ENCODE peak calls at places on chromosomes 16 and 17, in ten cellular contexts. E is testis, Z is progenitor cell of endocrine pancreas, S is foreskin fibroblast, Q is glutamatergic neuron, V is osteocyte, L is fibroblast of pulmonary artery, O is ascending aorta, P is cardiac fibroblast, M is cardiac muscle cell. K is an unnamed sample.

GRCh38 chr17:60006160-60006559 is 41.6 kb upstream of the RNFT1 start:
- DNase-seq in V (no peak), P (no peak), Q (no peak), L (no peak), M (no peak), E (no peak), S (no peak), Z (no peak), O (no peak), K (no peak)

GRCh38 chr17:63358111-63358839 is 87.8 kb downstream of the CYB561 start:
- DNase-seq in V (no peak), M (peak), E (no peak), Z (no peak), L (peak), O (no peak), Q (no peak), P (peak), S (peak), K (no peak)

GRCh38 chr16:58494981-58495860 is 4.7 kb upstream of the NDRG4 start:
- DNase-seq in L (peak), M (peak), P (peak), E (peak), V (peak), S (peak), O (peak), Z (no peak), Q (peak), K (peak)

GRCh38 chr17:48597775-48598631 is 4.4 kb upstream of the HOXB5 start:
- DNase-seq in E (no peak), P (no peak), S (no peak), M (no peak), V (no peak), Q (no peak), L (no peak), O (no peak), Z (no peak), K (no peak)

GRCh38 chr17:633133-633532 is 81.5 kb downstream of the VPS53 start:
- DNase-seq in P (no peak), L (no peak), Z (no peak), M (no peak), Q (no peak), V (no peak), S (no peak), E (no peak), O (no peak), K (no peak)

GRCh38 chr16:50862818-50863672 is 121.2 kb downstream of the CYLD start:
- DNase-seq in L (no peak), Q (peak), E (no peak), O (no peak), V (peak), M (no peak), S (no peak), P (no peak), Z (no peak), K (no peak)

GRCh38 chr16:716250-716607 is 1.3 kb downstream of the METRN start:
- DNase-seq in Z (peak), E (peak), V (no peak), P (peak), L (peak), Q (peak), O (no peak), S (peak), M (peak), K (no peak)

GRCh38 chr16:23564964-23565363 is 7.4 kb downstream of the UBFD1 start:
- DNase-seq in S (no peak), E (peak), V (no peak), Q (no peak), L (peak), P (peak), O (no peak), M (no peak), Z (no peak), K (no peak)

GRCh38 chr16:25433388-25433787 is 175.7 kb upstream of the ZKSCAN2 start:
- DNase-seq in O (no peak), V (no peak), L (no peak), M (no peak), P (no peak), Q (no peak), S (no peak), E (no peak), Z (no peak), K (no peak)

GRCh38 chr16:87850009-87851006 is 19.0 kb downstream of the SLC7A5 start:
- DNase-seq in V (no peak), P (peak), S (no peak), M (peak), Q (peak), O (no peak), E (peak), Z (peak), L (peak), K (no peak)

GRCh38 chr16:85460252-85460982 is 152.7 kb upstream of the GSE1 start:
- DNase-seq in O (no peak), Z (no peak), M (peak), S (no peak), Q (peak), V (no peak), E (peak), L (peak), P (no peak), K (no peak)

GRCh38 chr16:46801428-46802049 is 29.4 kb downstream of the C16orf87 start:
- DNase-seq in L (peak), M (peak), V (no peak), S (no peak), Z (no peak), Q (no peak), P (peak), O (no peak), E (no peak), K (no peak)

GRCh38 chr17:8581002-8581658 is 49.4 kb downstream of the MYH10 start:
- DNase-seq in P (no peak), S (no peak), V (no peak), O (no peak), L (no peak), M (no peak), E (no peak), Q (no peak), Z (no peak), K (no peak)

GRCh38 chr17:61450641-61451537 is 1.3 kb upstream of the TBX4 start:
- DNase-seq in M (no peak), Q (no peak), S (no peak), V (peak), P (no peak), O (no peak), L (no peak), E (no peak), Z (no peak), K (no peak)
- TF ChIP-seq CTCF in M (no peak), Q (no peak), S (no peak), V (no peak), P (no peak), O (no peak), L (no peak), E (no peak), Z (peak), K (peak)

GRCh38 chr16:80369559-80369958 is 171.2 kb upstream of the DYNLRB2 start:
- DNase-seq in S (peak), Q (peak), Z (peak), E (peak), P (peak), M (peak), O (no peak), L (peak), V (peak), K (no peak)
- TF ChIP-seq CTCF in S (peak), Q (peak), Z (peak), E (peak), P (peak), M (peak), O (peak), L (peak), V (peak), K (peak)

GRCh38 chr17:76147211-76148014 is 6.4 kb upstream of the FOXJ1 start:
- DNase-seq in Q (no peak), P (peak), L (peak), S (no peak), O (no peak), E (no peak), M (peak), V (no peak), Z (no peak), K (no peak)
- TF ChIP-seq CTCF in Q (peak), P (peak), L (peak), S (peak), O (peak), E (peak), M (peak), V (peak), Z (peak), K (peak)

GRCh38 chr17:46952115-46952514 is 26.9 kb downstream of the RPRML start:
- DNase-seq in P (no peak), Q (no peak), O (no peak), S (no peak), Z (no peak), V (no peak), E (no peak), M (no peak), L (no peak), K (no peak)
- TF ChIP-seq CTCF in P (no peak), Q (no peak), O (no peak), S (no peak), Z (no peak), V (no peak), E (no peak), M (no peak), L (no peak), K (no peak)

DNA sequence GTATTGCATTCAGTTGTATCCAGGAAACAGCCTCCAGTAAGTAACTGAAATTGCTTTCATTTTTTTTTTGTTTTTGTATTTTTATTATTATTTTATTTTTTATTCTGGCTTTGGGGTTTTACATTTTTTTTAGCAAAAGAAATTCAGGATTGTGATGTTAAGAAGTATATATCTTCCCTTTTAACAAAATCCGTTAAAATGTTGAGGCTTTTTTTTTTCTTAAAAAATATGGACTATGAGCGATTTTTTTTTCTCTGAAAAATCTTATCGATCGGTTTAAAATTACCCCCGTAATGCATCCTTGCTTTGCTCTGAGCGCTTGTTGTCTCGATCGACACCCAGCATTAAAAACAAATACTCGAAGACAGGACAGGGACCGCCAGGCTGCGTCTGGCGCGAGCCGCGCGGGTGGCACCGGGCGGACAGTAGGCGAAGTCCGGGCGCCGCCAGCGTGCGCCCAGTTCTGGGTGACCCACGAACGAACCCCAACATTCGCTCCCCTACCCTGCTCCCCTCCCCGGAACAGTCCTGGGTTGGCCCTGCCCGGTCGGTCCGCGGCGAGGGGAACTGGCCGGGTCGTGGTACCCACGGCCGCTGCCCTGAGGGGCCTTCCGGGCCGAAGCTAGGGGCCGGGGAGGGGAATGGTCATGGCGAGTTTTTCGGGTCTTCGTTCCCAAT is 482 bp downstream of the BAHCC1 start:
- DNase-seq in V (no peak), M (no peak), Q (no peak), O (no peak), P (peak), Z (no peak), S (no peak), E (no peak), L (no peak), K (no peak)
- TF ChIP-seq CTCF in V (no peak), M (no peak), Q (no peak), O (no peak), P (no peak), Z (no peak), S (no peak), E (no peak), L (no peak), K (no peak)

DNA sequence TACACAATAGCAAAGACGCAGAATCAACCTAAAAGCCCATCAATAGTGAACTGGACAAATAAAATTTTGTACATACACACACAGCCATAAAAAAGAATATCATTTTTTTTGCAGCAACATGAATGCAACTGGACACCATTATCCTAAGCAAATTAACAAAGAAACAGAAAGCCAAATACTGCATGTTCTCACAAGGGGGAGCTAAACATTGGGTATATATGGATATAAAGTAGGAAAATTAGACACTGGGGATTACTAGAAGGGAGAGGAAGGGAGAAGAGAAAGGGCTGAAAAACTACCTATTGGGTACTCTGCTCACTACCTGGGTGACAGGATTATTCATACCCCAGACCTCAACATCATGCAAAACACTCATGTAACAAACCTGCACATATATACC is 28.2 kb downstream of the ADAMTS18 start:
- DNase-seq in E (no peak), P (peak), Z (no peak), O (no peak), Q (no peak), V (no peak), S (no peak), M (peak), L (no peak), K (no peak)
- TF ChIP-seq CTCF in E (no peak), P (peak), Z (peak), O (no peak), Q (peak), V (no peak), S (peak), M (peak), L (peak), K (peak)

K was measured in type B pancreatic cell.